ENCODE peak calls at places on chromosomes 16 and 17, in seven cellular contexts. One of them, this sample, is unnamed.

GRCh38 chr17:37651846-37652245 is 8.6 kb upstream of the DDX52 start:
- DNase-seq in stimulated activated CD8-positive, alpha-beta memory T cell treated with anti-CD3 and anti-CD28 coated beads, Interleukin-12 subunit alpha, Interleukin-12 subunit beta, amount 100 ng/mL, for 4 hours: no peak
- DNase-seq in EL: no peak
- DNase-seq in GM12892: no peak
- DNase-seq in HEK293T: no peak
- DNase-seq in CD14-positive monocyte: no peak
- DNase-seq in AG09309: no peak
- DNase-seq in this sample: no peak

GRCh38 chr17:35666070-35666469 is 65.4 kb upstream of the RASL10B start:
- DNase-seq in stimulated activated CD8-positive, alpha-beta memory T cell treated with anti-CD3 and anti-CD28 coated beads, Interleukin-12 subunit alpha, Interleukin-12 subunit beta, amount 100 ng/mL, for 4 hours: no peak
- DNase-seq in EL: no peak
- DNase-seq in GM12892: no peak
- DNase-seq in HEK293T: no peak
- DNase-seq in CD14-positive monocyte: no peak
- DNase-seq in AG09309: no peak
- DNase-seq in this sample: no peak

GRCh38 chr16:22323173-22323997 is 26.2 kb downstream of the POLR3E start:
- DNase-seq in stimulated activated CD8-positive, alpha-beta memory T cell treated with anti-CD3 and anti-CD28 coated beads, Interleukin-12 subunit alpha, Interleukin-12 subunit beta, amount 100 ng/mL, for 4 hours: no peak
- DNase-seq in EL: no peak
- DNase-seq in GM12892: no peak
- DNase-seq in HEK293T: no peak
- DNase-seq in CD14-positive monocyte: no peak
- DNase-seq in AG09309: no peak
- DNase-seq in this sample: no peak

GRCh38 chr16:29809031-29809747 is 2.8 kb upstream of the PRRT2 start:
- DNase-seq in stimulated activated CD8-positive, alpha-beta memory T cell treated with anti-CD3 and anti-CD28 coated beads, Interleukin-12 subunit alpha, Interleukin-12 subunit beta, amount 100 ng/mL, for 4 hours: no peak
- DNase-seq in EL: no peak
- DNase-seq in GM12892: no peak
- DNase-seq in HEK293T: no peak
- DNase-seq in CD14-positive monocyte: no peak
- DNase-seq in AG09309: no peak
- DNase-seq in this sample: no peak

GRCh38 chr16:5415123-5415522 is 317.5 kb upstream of the EEF2KMT start:
- DNase-seq in stimulated activated CD8-positive, alpha-beta memory T cell treated with anti-CD3 and anti-CD28 coated beads, Interleukin-12 subunit alpha, Interleukin-12 subunit beta, amount 100 ng/mL, for 4 hours: no peak
- DNase-seq in EL: no peak
- DNase-seq in GM12892: no peak
- DNase-seq in HEK293T: no peak
- DNase-seq in CD14-positive monocyte: no peak
- DNase-seq in AG09309: no peak
- DNase-seq in this sample: no peak

GRCh38 chr17:57293077-57293476 is 36.8 kb downstream of the MSI2 start:
- DNase-seq in stimulated activated CD8-positive, alpha-beta memory T cell treated with anti-CD3 and anti-CD28 coated beads, Interleukin-12 subunit alpha, Interleukin-12 subunit beta, amount 100 ng/mL, for 4 hours: no peak
- DNase-seq in EL: peak
- DNase-seq in GM12892: no peak
- DNase-seq in HEK293T: no peak
- DNase-seq in CD14-positive monocyte: no peak
- DNase-seq in AG09309: no peak
- DNase-seq in this sample: no peak

GRCh38 chr17:18371455-18371854 is 6.1 kb upstream of the EVPLL start:
- DNase-seq in stimulated activated CD8-positive, alpha-beta memory T cell treated with anti-CD3 and anti-CD28 coated beads, Interleukin-12 subunit alpha, Interleukin-12 subunit beta, amount 100 ng/mL, for 4 hours: no peak
- DNase-seq in EL: no peak
- DNase-seq in GM12892: no peak
- DNase-seq in HEK293T: no peak
- DNase-seq in CD14-positive monocyte: no peak
- DNase-seq in AG09309: no peak
- DNase-seq in this sample: no peak

GRCh38 chr16:66520406-66521194 is 29.3 kb downstream of the TK2 start:
- DNase-seq in stimulated activated CD8-positive, alpha-beta memory T cell treated with anti-CD3 and anti-CD28 coated beads, Interleukin-12 subunit alpha, Interleukin-12 subunit beta, amount 100 ng/mL, for 4 hours: no peak
- DNase-seq in EL: no peak
- DNase-seq in GM12892: no peak
- DNase-seq in HEK293T: no peak
- DNase-seq in CD14-positive monocyte: peak
- DNase-seq in AG09309: no peak
- DNase-seq in this sample: no peak

GRCh38 chr16:2979669-2980226 is 498 bp downstream of the PKMYT1 start:
- DNase-seq in stimulated activated CD8-positive, alpha-beta memory T cell treated with anti-CD3 and anti-CD28 coated beads, Interleukin-12 subunit alpha, Interleukin-12 subunit beta, amount 100 ng/mL, for 4 hours: no peak
- DNase-seq in EL: peak
- DNase-seq in GM12892: no peak
- DNase-seq in HEK293T: peak
- DNase-seq in CD14-positive monocyte: no peak
- DNase-seq in AG09309: no peak
- DNase-seq in this sample: no peak

GRCh38 chr17:50200447-50201225 is 795 bp downstream of the COL1A1 start:
- DNase-seq in stimulated activated CD8-positive, alpha-beta memory T cell treated with anti-CD3 and anti-CD28 coated beads, Interleukin-12 subunit alpha, Interleukin-12 subunit beta, amount 100 ng/mL, for 4 hours: peak
- DNase-seq in EL: peak
- DNase-seq in GM12892: peak
- DNase-seq in HEK293T: peak
- DNase-seq in CD14-positive monocyte: peak
- DNase-seq in AG09309: no peak
- DNase-seq in this sample: peak

GRCh38 chr17:33459078-33459940 is 166.2 kb upstream of the ASIC2 start:
- DNase-seq in stimulated activated CD8-positive, alpha-beta memory T cell treated with anti-CD3 and anti-CD28 coated beads, Interleukin-12 subunit alpha, Interleukin-12 subunit beta, amount 100 ng/mL, for 4 hours: no peak
- DNase-seq in EL: no peak
- DNase-seq in GM12892: peak
- DNase-seq in HEK293T: no peak
- DNase-seq in CD14-positive monocyte: no peak
- DNase-seq in AG09309: no peak
- DNase-seq in this sample: no peak

GRCh38 chr17:12959441-12959840 is 58.4 kb downstream of the ELAC2 start:
- DNase-seq in stimulated activated CD8-positive, alpha-beta memory T cell treated with anti-CD3 and anti-CD28 coated beads, Interleukin-12 subunit alpha, Interleukin-12 subunit beta, amount 100 ng/mL, for 4 hours: no peak
- DNase-seq in EL: peak
- DNase-seq in GM12892: no peak
- DNase-seq in HEK293T: no peak
- DNase-seq in CD14-positive monocyte: no peak
- DNase-seq in AG09309: peak
- DNase-seq in this sample: peak